ENCODE peak calls at places on chromosome 6, in seven cellular contexts. U, J, V, T, W, L and N are unnamed samples.

GRCh38 chr6:17120019-17120418 is 18.2 kb downstream of the STMND1 start:
- DNase-seq in L (no peak), W (no peak), U (no peak), T (no peak), V (no peak), J (no peak), N (no peak)

GRCh38 chr6:129252377-129253071 is 369.6 kb downstream of the LAMA2 start:
- DNase-seq in U (no peak), T (no peak), V (no peak), L (no peak), W (no peak), J (no peak), N (no peak)

GRCh38 chr6:164378330-164378729 is 931.1 kb downstream of the C6orf118 start:
- DNase-seq in W (no peak), V (no peak), T (no peak), U (peak; percentile 40), L (no peak), J (no peak), N (no peak)

GRCh38 chr6:333379-334002 is 41.2 kb downstream of the DUSP22 start:
- DNase-seq in T (no peak), U (no peak), J (no peak), L (no peak), V (no peak), W (no peak), N (no peak)

GRCh38 chr6:133610974-133611373 is 277.9 kb upstream of the TCF21 start:
- DNase-seq in W (no peak), V (no peak), J (no peak), T (no peak), U (no peak), L (no peak), N (no peak)

GRCh38 chr6:13916230-13916944 is 8.4 kb upstream of the RNF182 start:
- DNase-seq in U (no peak), V (no peak), J (no peak), W (no peak), T (no peak), L (no peak), N (no peak)

GRCh38 chr6:9086331-9086730 is 651.0 kb upstream of the SLC35B3 start:
- DNase-seq in V (no peak), T (no peak), U (no peak), W (no peak), J (no peak), L (no peak), N (no peak)

GRCh38 chr6:142635130-142635529 is 309.8 kb downstream of the HIVEP2 start:
- DNase-seq in W (no peak), V (no peak), T (no peak), J (no peak), U (no peak), L (no peak), N (no peak)

GRCh38 chr6:111843347-111844147 is 29.7 kb downstream of the FYN start:
- DNase-seq in T (peak; percentile 87), U (no peak), W (peak; percentile 49), J (no peak), V (no peak), L (no peak), N (no peak)

GRCh38 chr6:125867483-125867935 is 76.7 kb downstream of the NCOA7 start:
- DNase-seq in W (peak; percentile 24), J (no peak), T (no peak), L (peak; percentile 53), V (peak; percentile 7), U (no peak), N (peak; percentile 47)

GRCh38 chr6:168154263-168154917 is 75.4 kb upstream of the FRMD1 start:
- DNase-seq in L (no peak), J (no peak), U (no peak), T (no peak), W (no peak), V (no peak), N (no peak)

GRCh38 chr6:129440691-129441090 is 269.3 kb downstream of the ARHGAP18 start:
- DNase-seq in J (no peak), U (no peak), V (no peak), W (no peak), L (no peak), T (peak; percentile 15), N (no peak)

GRCh38 chr6:155325700-155326516 is 11.6 kb upstream of the TFB1M start:
- DNase-seq in V (no peak), U (no peak), J (no peak), W (peak; percentile 35), T (no peak), L (no peak), N (no peak)

GRCh38 chr6:4661391-4661790 is 114.8 kb upstream of the CDYL start:
- DNase-seq in L (no peak), T (no peak), W (no peak), V (no peak), J (no peak), U (no peak), N (no peak)

GRCh38 chr6:115894426-115894992 is 166.2 kb downstream of the FRK start:
- DNase-seq in J (no peak), W (no peak), U (no peak), T (no peak), L (no peak), V (no peak), N (no peak)

GRCh38 chr6:115899883-115900282 is 160.8 kb downstream of the FRK start:
- DNase-seq in J (no peak), T (no peak), L (no peak), U (no peak), W (no peak), V (no peak), N (no peak)

GRCh38 chr6:115898246-115898645 is 162.4 kb downstream of the FRK start:
- DNase-seq in L (no peak), T (no peak), J (no peak), V (no peak), W (no peak), U (no peak), N (no peak)

GRCh38 chr6:115891704-115892225 is 168.9 kb downstream of the FRK start:
- DNase-seq in T (no peak), U (peak; percentile 24), L (no peak), W (no peak), J (no peak), V (no peak), N (no peak)

DNA sequence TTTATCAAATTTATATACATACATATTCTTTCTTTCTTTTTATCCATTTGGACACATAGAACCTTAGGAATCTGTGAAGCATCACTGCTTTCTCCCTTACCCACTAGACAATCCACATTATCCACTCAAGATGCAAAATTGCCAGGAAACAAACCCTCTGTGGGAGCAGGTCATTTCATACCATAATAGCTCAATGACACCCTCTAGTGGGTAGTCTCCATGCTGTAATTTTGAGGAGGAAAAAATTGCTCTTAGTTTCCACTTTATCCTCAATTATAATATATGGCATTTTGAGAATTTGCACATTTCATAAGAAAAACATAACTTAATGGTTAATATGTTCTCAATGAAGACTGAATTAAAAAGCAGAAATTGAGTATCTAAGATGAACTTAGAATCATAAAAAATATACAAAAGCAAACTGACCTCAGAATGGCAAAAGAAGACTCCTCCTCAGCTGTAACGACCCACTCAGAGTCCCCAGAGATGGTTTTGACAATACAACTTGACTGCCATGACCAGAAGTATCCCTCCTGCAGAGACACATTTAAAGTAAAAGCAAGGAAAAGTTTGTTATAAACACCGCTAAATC is 164.1 kb downstream of the FRK start:
- DNase-seq in U (peak; percentile 58), W (peak; percentile 14), T (peak; percentile 28), V (peak; percentile 15), J (no peak), L (no peak), N (peak; percentile 34)
- TF ChIP-seq JUND in U (no peak), W (no peak), T (no peak), V (no peak), J (no peak), L (no peak), N (no peak)

DNA sequence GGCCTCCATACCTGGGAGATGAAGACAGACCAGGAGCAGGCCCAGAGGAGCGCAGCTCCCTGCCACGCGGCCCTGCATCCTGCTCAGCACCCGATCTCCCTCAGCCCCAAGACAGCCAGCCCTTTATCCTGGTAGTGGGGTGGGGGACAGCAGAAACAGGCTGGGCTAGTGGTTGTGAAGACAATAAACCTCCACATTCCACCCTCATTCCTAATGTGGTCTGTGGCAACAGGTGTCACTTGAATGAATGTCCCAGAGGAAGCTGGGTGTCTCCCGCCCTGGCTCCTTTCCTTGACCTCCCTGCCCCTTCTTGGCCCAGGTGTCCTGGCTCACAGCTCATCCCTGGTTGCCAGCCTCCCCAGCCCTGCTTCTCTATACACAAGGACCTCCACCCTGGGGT is at the start of gene C6orf15:
- DNase-seq in L (no peak), T (no peak), W (no peak), V (no peak), U (no peak), J (no peak), N (no peak)
- TF ChIP-seq JUND in L (no peak), T (no peak), W (no peak), V (no peak), U (no peak), J (no peak), N (no peak)

GRCh38 chr6:3239110-3239830 is 11.8 kb upstream of the TUBB2B start:
- DNase-seq in V (no peak), L (no peak), T (no peak), U (no peak), W (no peak), J (no peak), N (peak; percentile 49)

GRCh38 chr6:3235969-3236368 is 8.5 kb upstream of the TUBB2B start:
- DNase-seq in U (no peak), L (no peak), V (no peak), W (no peak), J (no peak), T (no peak), N (no peak)

GRCh38 chr6:3235486-3235885 is 8.0 kb upstream of the TUBB2B start:
- DNase-seq in T (no peak), U (no peak), V (no peak), J (no peak), L (no peak), W (no peak), N (no peak)

GRCh38 chr6:3240595-3240994 is 13.1 kb upstream of the TUBB2B start:
- DNase-seq in T (no peak), U (no peak), V (no peak), J (no peak), W (no peak), L (no peak), N (no peak)

GRCh38 chr6:3237761-3238662 is 10.6 kb upstream of the TUBB2B start:
- DNase-seq in W (no peak), T (peak; percentile 54), J (no peak), V (no peak), L (no peak), U (no peak), N (no peak)
- TF ChIP-seq JUND in W (no peak), T (no peak), J (no peak), V (no peak), L (no peak), U (no peak), N (no peak)

GRCh38 chr6:33312361-33313104 is 1.3 kb downstream of the TAPBP start:
- DNase-seq in J (no peak), L (no peak), W (peak; percentile 84), T (peak; percentile 85), V (peak; percentile 82), U (peak; percentile 75), N (peak; percentile 59)

GRCh38 chr6:33314515-33314942 is 651 bp upstream of the TAPBP start:
- DNase-seq in L (no peak), U (peak; percentile 48), J (no peak), V (no peak), W (peak; percentile 80), T (peak; percentile 80), N (no peak)

GRCh38 chr6:33313709-33314514 is at the start of gene TAPBP:
- DNase-seq in T (peak; percentile 61), U (peak; percentile 75), V (no peak), J (no peak), W (peak; percentile 55), L (no peak), N (no peak)

GRCh38 chr6:33314943-33315752 is 1.3 kb upstream of the TAPBP start:
- DNase-seq in L (no peak), U (peak; percentile 4), W (no peak), T (peak; percentile 79), V (peak; percentile 54), J (no peak), N (no peak)

GRCh38 chr6:33313105-33313708 is 671 bp downstream of the TAPBP start:
- DNase-seq in J (no peak), U (peak; percentile 79), L (no peak), W (no peak), V (no peak), T (peak; percentile 51), N (no peak)
- TF ChIP-seq JUND in J (no peak), U (no peak), L (no peak), W (no peak), V (no peak), T (no peak), N (no peak)